ENCODE peak calls at places on chromosome 17, in eight cellular contexts. W, S, Z, H, N, G, D and P are unnamed samples.

GRCh38 chr17:82870091-82870491 is 30.3 kb upstream of the ZNF750 start:
- DNase-seq in W (no peak), S (no peak), Z (no peak), H (no peak), N (no peak), G (no peak), D (no peak), P (no peak)

GRCh38 chr17:68771867-68772515 is 170.8 kb upstream of the FAM20A start:
- DNase-seq in W (no peak), S (no peak), Z (no peak), H (no peak), N (peak; percentile 20), G (no peak), D (no peak), P (no peak)

GRCh38 chr17:72715906-72716572 is 376.4 kb downstream of the SLC39A11 start:
- DNase-seq in W (peak; percentile 23), S (no peak), Z (no peak), H (no peak), N (peak; percentile 91), G (no peak), D (no peak), P (no peak)

GRCh38 chr17:40827746-40828453 is 5.5 kb upstream of the KRT10 start:
- DNase-seq in W (no peak), S (no peak), Z (no peak), H (no peak), N (no peak), G (no peak), D (no peak), P (no peak)

GRCh38 chr17:8994319-8994718 is 27.0 kb upstream of the NTN1 start:
- DNase-seq in W (peak; percentile 81), S (peak; percentile 83), Z (peak; percentile 33), H (peak; percentile 29), N (no peak), G (peak; percentile 75), D (peak; percentile 66), P (no peak)

GRCh38 chr17:35731239-35731931 is at the start of gene RASL10B:
- DNase-seq in W (peak; percentile 63), S (peak; percentile 82), Z (peak; percentile 45), H (peak; percentile 18), N (peak; percentile 35), G (peak; percentile 80), D (no peak), P (no peak)

GRCh38 chr17:79835953-79836951 is 3.0 kb downstream of the CBX4 start:
- DNase-seq in W (no peak), S (peak; percentile 52), Z (no peak), H (no peak), N (no peak), G (no peak), D (peak; percentile 96), P (no peak)

GRCh38 chr17:41510251-41511065 is 5.0 kb upstream of the KRT13 start:
- DNase-seq in W (no peak), S (no peak), Z (no peak), H (no peak), N (peak; percentile 37), G (no peak), D (no peak), P (no peak)

GRCh38 chr17:17575360-17576251 is 15.9 kb downstream of the PEMT start:
- DNase-seq in W (no peak), S (no peak), Z (no peak), H (no peak), N (peak; percentile 62), G (peak; percentile 60), D (no peak), P (no peak)

GRCh38 chr17:81928497-81929252 is 1.1 kb upstream of the MAFG start:
- DNase-seq in W (peak; percentile 20), S (no peak), Z (peak; percentile 31), H (no peak), N (no peak), G (no peak), D (no peak), P (no peak)

GRCh38 chr17:44115585-44116415 is 7.6 kb downstream of the HDAC5 start:
- DNase-seq in W (no peak), S (peak; percentile 62), Z (no peak), H (no peak), N (no peak), G (no peak), D (no peak), P (no peak)

GRCh38 chr17:59373879-59374495 is 42.5 kb downstream of the YPEL2 start:
- DNase-seq in W (no peak), S (no peak), Z (no peak), H (no peak), N (no peak), G (peak; percentile 78), D (no peak), P (no peak)

GRCh38 chr17:5092139-5093010 is 14.1 kb downstream of the ZFP3 start:
- DNase-seq in W (no peak), S (no peak), Z (no peak), H (no peak), N (no peak), G (no peak), D (no peak), P (no peak)

GRCh38 chr17:9644910-9645751 is at the start of gene USP43:
- DNase-seq in W (no peak), S (peak; percentile 55), Z (no peak), H (no peak), N (peak; percentile 33), G (no peak), D (no peak), P (no peak)

GRCh38 chr17:66491665-66492064 is 189.3 kb downstream of the PRKCA start:
- DNase-seq in W (no peak), S (no peak), Z (no peak), H (no peak), N (no peak), G (no peak), D (no peak), P (no peak)

GRCh38 chr17:59000022-59000421 is 106.7 kb downstream of the TRIM37 start:
- DNase-seq in W (no peak), S (no peak), Z (no peak), H (no peak), N (no peak), G (no peak), D (no peak), P (no peak)

GRCh38 chr17:78558181-78558850 is 18.9 kb downstream of the DNAH17 start:
- DNase-seq in W (no peak), S (no peak), Z (no peak), H (no peak), N (no peak), G (no peak), D (no peak), P (no peak)

GRCh38 chr17:82103588-82104451 is 5.8 kb upstream of the FASN start:
- DNase-seq in W (peak; percentile 64), S (peak; percentile 54), Z (no peak), H (no peak), N (no peak), G (peak; percentile 91), D (no peak), P (no peak)

GRCh38 chr17:17352836-17353624 is 49.9 kb downstream of the NT5M start:
- DNase-seq in W (no peak), S (no peak), Z (no peak), H (no peak), N (no peak), G (no peak), D (no peak), P (no peak)

GRCh38 chr17:29569245-29569950 is 897 bp downstream of the TP53I13 start:
- DNase-seq in W (no peak), S (peak; percentile 17), Z (peak; percentile 25), H (no peak), N (no peak), G (peak; percentile 59), D (no peak), P (no peak)

GRCh38 chr17:79915850-79916430 is 76.7 kb upstream of the CBX4 start:
- DNase-seq in W (no peak), S (no peak), Z (no peak), H (no peak), N (no peak), G (no peak), D (no peak), P (no peak)

GRCh38 chr17:75370288-75370687 is 35.2 kb downstream of the GRB2 start:
- DNase-seq in W (peak; percentile 48), S (no peak), Z (no peak), H (no peak), N (no peak), G (peak; percentile 78), D (no peak), P (no peak)

GRCh38 chr17:35726609-35727460 is 4.6 kb upstream of the RASL10B start:
- DNase-seq in W (peak; percentile 63), S (peak; percentile 64), Z (no peak), H (no peak), N (peak; percentile 14), G (no peak), D (no peak), P (no peak)

GRCh38 chr17:40020146-40020545 is 4.9 kb downstream of the CSF3 start:
- DNase-seq in W (no peak), S (no peak), Z (no peak), H (no peak), N (no peak), G (no peak), D (no peak), P (no peak)

GRCh38 chr17:21157586-21158370 is 31.0 kb downstream of the DHRS7B start:
- DNase-seq in W (no peak), S (no peak), Z (no peak), H (no peak), N (no peak), G (no peak), D (no peak), P (no peak)

GRCh38 chr17:76270127-76270592 is 5.0 kb downstream of the UBALD2 start:
- DNase-seq in W (no peak), S (no peak), Z (peak; percentile 11), H (no peak), N (no peak), G (no peak), D (no peak), P (no peak)

GRCh38 chr17:62126292-62126691 is 61.2 kb upstream of the MED13 start:
- DNase-seq in W (no peak), S (no peak), Z (no peak), H (no peak), N (no peak), G (no peak), D (no peak), P (no peak)

GRCh38 chr17:6536053-6536452 is 20.3 kb downstream of the PITPNM3 start:
- DNase-seq in W (no peak), S (no peak), Z (no peak), H (no peak), N (no peak), G (peak; percentile 56), D (no peak), P (no peak)

GRCh38 chr17:78365561-78366108 is 5.8 kb upstream of the SOCS3 start:
- DNase-seq in W (no peak), S (peak; percentile 79), Z (no peak), H (no peak), N (peak; percentile 70), G (no peak), D (no peak), P (no peak)